ENCODE peak calls at places on chromosomes 13 and 19, in seven cellular contexts. L is fibroblast of mammary gland; A is A549; M is CD4-positive, alpha-beta T cell; Y is fibroblast of lung; P is cardiac fibroblast; I is tibial nerve. K is an unnamed sample.

GRCh38 chr19:3413796-3414327 is 47.5 kb downstream of the NFIC start:
- DNase-seq in P (no peak), A (no peak), L (no peak), I (no peak), Y (no peak), M (no peak), K (no peak)

GRCh38 chr19:4570423-4570822 is 10.9 kb upstream of the SEMA6B start:
- DNase-seq in I (no peak), A (no peak), P (no peak), L (no peak), M (no peak), Y (no peak), K (no peak)

GRCh38 chr13:27928805-27929753 is 9.3 kb downstream of the PDX1 start:
- DNase-seq in M (no peak), L (no peak), Y (no peak), A (no peak), I (no peak), P (no peak), K (no peak)

GRCh38 chr19:13150919-13151604 is 851 bp downstream of the IER2 start:
- DNase-seq in P (no peak), A (no peak), L (no peak), Y (no peak), I (peak; percentile 19), M (no peak), K (no peak)

GRCh38 chr19:35164418-35164817 is 9.9 kb downstream of the FXYD5 start:
- DNase-seq in I (no peak), Y (peak; percentile 21), P (no peak), M (no peak), L (no peak), A (no peak), K (no peak)

GRCh38 chr19:5172859-5173577 is 167.6 kb downstream of the PTPRS start:
- DNase-seq in P (peak; percentile 87), L (peak; percentile 98), Y (peak; percentile 97), M (no peak), A (peak; percentile 89), I (no peak), K (no peak)

GRCh38 chr13:113537205-113537604 is 46.7 kb upstream of the DCUN1D2 start:
- DNase-seq in P (no peak), L (no peak), A (no peak), Y (no peak), M (no peak), I (no peak), K (no peak)

GRCh38 chr19:57872450-57872849 is 16.4 kb downstream of the ZNF814 start:
- DNase-seq in I (no peak), A (no peak), L (peak; percentile 22), P (no peak), M (no peak), Y (no peak), K (no peak)

GRCh38 chr19:2815923-2816322 is 3.7 kb upstream of the ZNF554 start:
- DNase-seq in M (no peak), P (no peak), A (no peak), I (no peak), L (no peak), Y (no peak), K (no peak)

GRCh38 chr13:81540777-81541176 is 1199.9 kb upstream of the SPRY2 start:
- DNase-seq in I (no peak), P (no peak), Y (no peak), A (no peak), L (peak; percentile 3), M (no peak), K (no peak)
- TF ChIP-seq CTCF in I (no peak), P (peak; percentile 10), Y (no peak), A (no peak), L (no peak), M (no peak), K (peak; percentile 69)

GRCh38 chr19:6354098-6354674 is 7.1 kb upstream of the CLPP start:
- DNase-seq in M (no peak), P (peak; percentile 43), Y (no peak), L (peak; percentile 23), I (no peak), A (no peak), K (no peak)
- TF ChIP-seq CTCF in M (no peak), P (peak; percentile 50), Y (peak; percentile 60), L (peak; percentile 49), I (peak; percentile 30), A (peak; percentile 55), K (peak; percentile 66)

GRCh38 chr13:80338781-80339577 is 1.9 kb downstream of the SPRY2 start:
- DNase-seq in A (no peak), I (peak; percentile 63), P (peak; percentile 88), Y (peak; percentile 90), M (no peak), L (peak; percentile 79), K (peak; percentile 78)
- TF ChIP-seq CTCF in A (peak; percentile 10), I (peak; percentile 13), P (peak; percentile 24), Y (peak; percentile 41), M (no peak), L (peak; percentile 9), K (peak; percentile 51)

GRCh38 chr13:41649659-41650058 is 192.3 kb downstream of the RGCC start:
- DNase-seq in L (peak; percentile 28), I (no peak), P (peak; percentile 28), Y (peak; percentile 36), M (no peak), A (no peak), K (no peak)
- TF ChIP-seq CTCF in L (peak; percentile 43), I (no peak), P (peak; percentile 50), Y (peak; percentile 56), M (no peak), A (no peak), K (peak; percentile 72)

K was measured in type B pancreatic cell.